ENCODE peak calls at places on chromosomes 2 and 18, in four cellular contexts. J, Y, I and Z are unnamed samples.

GRCh38 chr2:142190805-142191204 is 60.0 kb upstream of the LRP1B start:
- DNase-seq in I (no peak), J (no peak), Y (peak; percentile 4), Z (no peak)

GRCh38 chr2:217047209-217047998 is 187.5 kb upstream of the TNP1 start:
- DNase-seq in I (no peak), Y (no peak), J (no peak), Z (no peak)

GRCh38 chr2:197813093-197813787 is 8.8 kb downstream of the PLCL1 start:
- DNase-seq in J (no peak), Y (peak; percentile 55), I (no peak), Z (no peak)

GRCh38 chr2:110747522-110748488 is 15.4 kb downstream of the ACOXL start:
- DNase-seq in Y (no peak), I (no peak), J (no peak), Z (no peak)

GRCh38 chr18:69956037-69956436 is 8.4 kb upstream of the CD226 start:
- DNase-seq in Y (no peak), J (no peak), I (no peak), Z (no peak)

GRCh38 chr2:121284424-121285076 is 452 bp downstream of the TFCP2L1 start:
- DNase-seq in I (no peak), J (peak; percentile 23), Y (no peak), Z (no peak)

GRCh38 chr18:46416706-46417638 is 240.0 kb downstream of the LOXHD1 start:
- DNase-seq in I (no peak), J (no peak), Y (no peak), Z (no peak)

GRCh38 chr2:18959200-18959599 is 369.8 kb upstream of the NT5C1B start:
- DNase-seq in J (no peak), Y (no peak), I (no peak), Z (no peak)

GRCh38 chr2:68463287-68463877 is 3.7 kb downstream of the FBXO48 start:
- DNase-seq in J (no peak), Y (peak; percentile 76), I (no peak), Z (no peak)

GRCh38 chr2:169507698-169508097 is 1.8 kb upstream of the KLHL41 start:
- DNase-seq in J (no peak), Y (peak; percentile 51), I (no peak), Z (no peak)

GRCh38 chr18:51339866-51340265 is 142.4 kb upstream of the MEX3C start:
- DNase-seq in Y (peak; percentile 6), I (no peak), J (no peak), Z (no peak)

GRCh38 chr2:191020742-191021381 is 6.9 kb upstream of the STAT1 start:
- DNase-seq in I (peak; percentile 68), Y (peak; percentile 91), J (peak; percentile 26), Z (peak; percentile 38)

GRCh38 chr2:46368416-46368815 is 71.2 kb downstream of the EPAS1 start:
- DNase-seq in I (no peak), Y (no peak), J (no peak), Z (no peak)

GRCh38 chr2:109377976-109378375 is 235.8 kb downstream of the SEPTIN10 start:
- DNase-seq in I (peak; percentile 8), J (no peak), Y (no peak), Z (peak; percentile 21)

GRCh38 chr18:12079504-12080237 is 14.0 kb upstream of the ANKRD62 start:
- DNase-seq in I (no peak), J (no peak), Y (peak; percentile 77), Z (no peak)

GRCh38 chr2:151049746-151050145 is 211.9 kb downstream of the RBM43 start:
- DNase-seq in Y (peak; percentile 75), J (no peak), I (no peak), Z (no peak)

GRCh38 chr2:10497797-10498251 is 49.7 kb upstream of the ODC1 start:
- DNase-seq in J (no peak), I (no peak), Y (peak; percentile 60), Z (peak; percentile 58)

GRCh38 chr2:144798019-144798418 is 278.1 kb upstream of the ZEB2 start:
- DNase-seq in Y (no peak), J (no peak), I (no peak), Z (no peak)

GRCh38 chr2:31785876-31786275 is 205.1 kb upstream of the SRD5A2 start:
- DNase-seq in I (no peak), Y (no peak), J (no peak), Z (no peak)

GRCh38 chr2:27186613-27187345 is 25.1 kb upstream of the ATRAID start:
- DNase-seq in J (no peak), I (no peak), Y (no peak), Z (no peak)
- H3K4me3 ChIP-seq in J (no peak overlapping the region), I (no peak overlapping the region), Y (no peak overlapping the region), Z (no peak overlapping the region)

GRCh38 chr2:165874445-165875039 is 79.0 kb downstream of the TTC21B start:
- DNase-seq in I (no peak), J (no peak), Y (peak; percentile 78), Z (no peak)
- TF ChIP-seq CTCF in I (peak; percentile 50), J (peak; percentile 81), Y (peak; percentile 76), Z (peak; percentile 28)

GRCh38 chr2:157439792-157440186 is 4.1 kb downstream of the CYTIP start:
- DNase-seq in Y (no peak), J (no peak), I (no peak), Z (no peak)
- H3K4me3 ChIP-seq in Y (no peak overlapping the region), J (no peak overlapping the region), I (no peak overlapping the region), Z (no peak overlapping the region)

DNA sequence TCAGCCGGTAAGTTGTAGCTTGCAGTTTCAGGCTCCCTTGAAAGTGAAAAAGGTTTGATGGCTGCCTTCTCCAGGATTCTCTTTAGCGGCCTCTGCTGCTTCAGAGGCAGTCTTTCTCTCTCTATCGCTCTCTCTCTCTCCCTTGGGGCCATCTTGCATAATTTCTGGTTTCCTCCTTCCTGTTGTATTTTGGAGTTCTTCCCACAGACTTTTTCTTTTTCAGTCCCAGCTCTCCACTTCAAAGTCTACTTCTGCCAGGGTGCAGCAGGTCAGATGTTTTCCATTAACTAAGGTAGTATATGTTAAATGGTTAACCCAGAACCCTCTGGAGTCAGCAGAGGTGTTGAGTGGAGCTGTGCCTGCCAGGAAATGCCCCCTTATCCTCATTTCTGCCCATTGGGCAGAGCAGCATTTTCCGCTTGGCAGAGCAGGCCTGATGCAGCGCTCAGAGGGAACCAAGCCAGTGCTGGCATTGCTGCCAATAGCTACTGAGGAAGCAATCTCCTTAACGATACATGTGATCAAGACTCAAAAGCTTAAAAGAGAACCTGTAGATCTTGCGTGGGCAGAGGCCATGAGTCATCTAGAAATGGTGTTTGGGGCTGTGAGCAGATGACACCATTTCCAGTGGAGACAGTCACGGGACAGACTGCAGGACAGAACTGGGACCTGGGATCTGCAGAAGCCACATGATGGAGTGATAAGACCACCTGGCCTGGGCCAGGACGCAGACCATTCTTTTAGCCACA is 20.8 kb downstream of the DBI start:
- DNase-seq in Y (peak; percentile 92), J (peak; percentile 71), I (peak; percentile 66), Z (peak; percentile 69)
- TF ChIP-seq CTCF in Y (peak; percentile 65), J (peak; percentile 13), I (no peak), Z (no peak)

DNA sequence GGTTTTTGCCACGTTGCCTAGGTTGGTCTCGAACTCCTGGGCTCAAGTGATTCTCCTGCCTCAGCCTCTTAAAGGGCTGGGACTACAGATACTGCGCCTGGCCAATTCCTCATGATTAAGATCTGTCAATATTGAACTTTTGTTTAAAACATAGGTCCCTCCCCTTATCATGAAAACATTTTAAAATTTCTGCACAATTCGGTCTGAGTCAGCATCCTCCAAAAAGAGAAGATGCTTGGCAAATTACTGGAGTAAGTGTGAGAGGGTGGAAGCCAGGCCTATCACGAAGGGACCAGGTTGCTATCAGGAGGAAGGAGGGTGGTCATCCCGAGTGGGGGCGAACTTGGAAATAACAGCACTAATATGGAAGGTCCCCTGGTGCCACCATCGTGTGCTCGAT is 10.8 kb upstream of the CRYGA start:
- DNase-seq in Y (no peak), J (no peak), I (no peak), Z (no peak)
- H3K4me3 ChIP-seq in Y (no peak overlapping the region), J (no peak overlapping the region), I (no peak overlapping the region), Z (no peak overlapping the region)